ENCODE peak calls at places on chromosome 5, in six cellular contexts. C is fibroblast of the aortic adventitia, I is AG04449, Z is right atrium auricular region, Y is brain microvascular endothelial cell, D is astrocyte. E is an unnamed sample.

GRCh38 chr5:71706906-71707305 is 12.2 kb upstream of the CARTPT start:
- DNase-seq in C (no peak), I (no peak), Z (no peak), Y (no peak), D (no peak), E (no peak)

GRCh38 chr5:153983885-153984284 is 54.8 kb downstream of the FAM114A2 start:
- DNase-seq in C (no peak), I (no peak), Z (no peak), Y (no peak), D (no peak), E (no peak)

GRCh38 chr5:115559524-115559923 is 14.9 kb upstream of the FEM1C start:
- DNase-seq in C (no peak), I (no peak), Z (no peak), Y (peak; percentile 39), D (peak; percentile 58), E (no peak)

GRCh38 chr5:171766875-171767274 is 18.7 kb upstream of the SMIM23 start:
- DNase-seq in C (no peak), I (no peak), Z (no peak), Y (no peak), D (no peak), E (no peak)

GRCh38 chr5:60382761-60383160 is 317.2 kb downstream of the DEPDC1B start:
- DNase-seq in C (peak; percentile 70), I (no peak), Z (no peak), Y (peak; percentile 17), D (peak; percentile 9), E (peak; percentile 24)

GRCh38 chr5:158522001-158522400 is 577.7 kb downstream of the EBF1 start:
- DNase-seq in C (peak; percentile 73), I (no peak), Z (no peak), Y (peak; percentile 4), D (no peak), E (peak; percentile 40)

GRCh38 chr5:158212237-158212636 is 353.3 kb upstream of the CLINT1 start:
- DNase-seq in C (no peak), I (no peak), Z (no peak), Y (no peak), D (no peak), E (no peak)

GRCh38 chr5:171601266-171601881 is 181.9 kb downstream of the FGF18 start:
- DNase-seq in C (no peak), I (no peak), Z (no peak), Y (no peak), D (no peak), E (no peak)

GRCh38 chr5:172606156-172606785 is 34.8 kb upstream of the NEURL1B start:
- DNase-seq in C (no peak), I (no peak), Z (no peak), Y (no peak), D (no peak), E (no peak)

GRCh38 chr5:30324083-30324482 is 869.4 kb upstream of the CDH6 start:
- DNase-seq in C (no peak), I (no peak), Z (no peak), Y (no peak), D (no peak), E (no peak)

GRCh38 chr5:132947661-132948060 is 15.8 kb downstream of the AFF4 start:
- DNase-seq in C (peak; percentile 69), I (peak; percentile 12), Z (no peak), Y (no peak), D (peak; percentile 43), E (no peak)

GRCh38 chr5:93789173-93790070 is 48.0 kb upstream of the POU5F2 start:
- DNase-seq in C (peak; percentile 65), I (peak; percentile 12), Z (no peak), Y (peak; percentile 13), D (peak; percentile 82), E (peak; percentile 57)

GRCh38 chr5:179261301-179262125 is 83.7 kb downstream of the ADAMTS2 start:
- DNase-seq in C (no peak), I (no peak), Z (peak; percentile 68), Y (no peak), D (no peak), E (no peak)

GRCh38 chr5:60718186-60718892 is 18.4 kb upstream of the DEPDC1B start:
- DNase-seq in C (no peak), I (no peak), Z (no peak), Y (no peak), D (no peak), E (no peak)

GRCh38 chr5:123089971-123090640 is 1.1 kb downstream of the PRDM6 start:
- DNase-seq in C (peak; percentile 25), I (no peak), Z (no peak), Y (no peak), D (no peak), E (no peak)

GRCh38 chr5:121497176-121497575 is 354.5 kb upstream of the FTMT start:
- DNase-seq in C (no peak), I (no peak), Z (no peak), Y (no peak), D (peak; percentile 1), E (no peak)

GRCh38 chr5:76402251-76402879 is 720 bp upstream of the IQGAP2 start:
- DNase-seq in C (no peak), I (no peak), Z (no peak), Y (no peak), D (no peak), E (no peak)

GRCh38 chr5:149645236-149645635 is 63.9 kb downstream of the ARHGEF37 start:
- DNase-seq in C (no peak), I (no peak), Z (no peak), Y (no peak), D (no peak), E (no peak)
- TF ChIP-seq CTCF in C (no peak), I (no peak), Z (no peak), Y (no peak), D (no peak), E (no peak)

DNA sequence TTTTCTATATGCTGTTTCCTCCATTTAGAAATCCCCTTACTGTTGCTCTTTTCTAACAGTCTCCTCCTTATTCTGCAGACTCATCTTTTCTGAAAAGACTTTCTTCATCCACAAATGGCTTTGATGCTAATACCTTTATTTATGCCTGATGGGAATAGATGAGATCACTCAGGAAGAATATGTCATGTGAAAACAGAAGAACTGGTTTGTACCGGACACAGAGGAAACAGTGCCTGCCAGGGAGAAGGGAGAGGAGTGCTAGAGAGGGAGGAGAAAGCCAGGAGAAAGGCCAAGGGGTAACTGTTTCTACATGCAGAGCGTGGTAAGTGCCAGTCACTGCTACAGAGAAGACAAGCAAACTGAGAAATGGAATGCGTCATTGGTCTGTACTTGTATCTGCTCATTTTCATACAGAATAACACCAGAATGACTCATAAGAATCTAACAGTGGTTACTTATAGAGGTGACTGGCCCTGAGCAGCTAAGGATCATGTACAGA is 45.9 kb upstream of the PJA2 start:
- DNase-seq in C (peak; percentile 99), I (peak; percentile 92), Z (peak; percentile 61), Y (peak; percentile 100), D (peak; percentile 100), E (peak; percentile 93)
- H3K4me3 ChIP-seq in C (peak overlapping the region; percentile 23), I (no peak overlapping the region), Z (no peak overlapping the region), Y (no peak overlapping the region), D (peak overlapping the region; percentile 27), E (no peak overlapping the region)

GRCh38 chr5:32330126-32330971 is 17.6 kb upstream of the MTMR12 start:
- DNase-seq in C (no peak), I (no peak), Z (no peak), Y (no peak), D (no peak), E (no peak)
- TF ChIP-seq CTCF in C (no peak), I (no peak), Z (no peak), Y (no peak), D (no peak), E (no peak)

GRCh38 chr5:142059304-142059940 is 46.6 kb upstream of the GNPDA1 start:
- DNase-seq in C (peak; percentile 57), I (no peak), Z (no peak), Y (no peak), D (no peak), E (no peak)

GRCh38 chr5:142057697-142058056 is 44.9 kb upstream of the GNPDA1 start:
- DNase-seq in C (no peak), I (no peak), Z (no peak), Y (no peak), D (no peak), E (no peak)

GRCh38 chr5:142048272-142048671 is 35.4 kb upstream of the GNPDA1 start:
- DNase-seq in C (no peak), I (no peak), Z (no peak), Y (no peak), D (no peak), E (no peak)

GRCh38 chr5:142056831-142057696 is 44.2 kb upstream of the GNPDA1 start:
- DNase-seq in C (no peak), I (no peak), Z (no peak), Y (no peak), D (no peak), E (no peak)

DNA sequence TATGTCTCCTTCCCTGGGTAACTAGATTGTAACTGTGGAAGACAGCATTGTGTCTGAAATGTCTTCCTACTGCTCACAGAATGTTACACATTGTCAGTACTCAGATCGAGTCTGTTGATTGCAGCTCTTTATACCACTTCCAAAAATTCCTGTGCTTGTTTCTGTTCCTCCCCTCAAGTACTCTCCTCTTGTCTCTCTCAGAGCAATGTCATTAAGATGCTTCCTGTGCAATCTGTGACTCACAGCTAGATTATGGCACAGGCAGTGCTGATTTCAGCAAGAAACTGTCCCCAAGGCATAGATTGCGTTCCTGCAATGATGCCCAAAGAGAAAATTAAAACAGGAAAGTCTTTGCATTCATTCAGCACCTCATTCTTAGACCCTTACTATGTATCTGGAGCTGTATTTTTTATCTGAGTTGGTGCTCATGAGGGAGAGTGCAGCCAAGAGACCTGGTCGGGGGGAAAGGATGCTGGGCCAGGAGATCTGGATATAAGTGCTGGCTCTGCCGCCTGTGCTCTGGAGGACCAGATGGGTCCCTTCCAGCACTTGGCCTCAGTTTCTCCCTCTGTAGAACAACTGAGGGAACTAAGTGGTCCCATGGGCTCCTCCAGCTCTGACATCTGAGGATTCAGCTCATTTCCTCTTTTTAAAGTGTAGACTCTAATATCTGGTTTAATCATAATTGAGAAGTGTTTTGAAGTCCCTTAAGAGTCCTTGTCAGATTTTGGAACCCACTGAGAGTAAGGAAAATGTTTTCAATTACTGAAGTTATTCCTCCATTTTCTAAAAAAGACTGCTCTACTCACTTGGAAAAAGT is 40.8 kb upstream of the GNPDA1 start:
- DNase-seq in C (peak; percentile 69), I (peak; percentile 44), Z (peak; percentile 68), Y (peak; percentile 38), D (peak; percentile 36), E (peak; percentile 33)
- H3K4me3 ChIP-seq in C (no peak overlapping the region), I (no peak overlapping the region), Z (no peak overlapping the region), Y (no peak overlapping the region), D (no peak overlapping the region), E (no peak overlapping the region)

DNA sequence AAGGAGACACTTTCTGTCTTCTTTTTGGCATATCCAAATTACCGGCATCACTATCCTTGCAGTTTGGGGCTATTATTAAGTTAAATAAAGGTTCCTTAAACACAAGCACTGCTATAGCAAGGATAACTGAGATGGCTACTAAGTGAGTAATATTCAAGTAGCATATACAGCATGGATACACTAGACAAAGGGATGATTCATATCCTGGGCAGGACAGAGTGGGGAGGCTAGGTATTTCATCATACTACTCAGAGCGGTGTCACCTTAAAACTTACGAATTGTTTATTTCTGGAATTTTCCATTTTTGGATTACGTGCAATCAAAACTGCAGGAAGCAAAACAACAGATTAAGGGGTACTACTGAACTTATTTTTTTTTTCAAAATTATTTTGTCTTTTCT is 54.1 kb downstream of the FER start:
- DNase-seq in C (peak; percentile 94), I (peak; percentile 71), Z (no peak), Y (peak; percentile 88), D (peak; percentile 95), E (peak; percentile 75)
- TF ChIP-seq CTCF in C (no peak), I (no peak), Z (no peak), Y (no peak), D (no peak), E (no peak)

GRCh38 chr5:126780165-126780827 is 3.4 kb downstream of the LMNB1 start:
- DNase-seq in C (peak; percentile 85), I (no peak), Z (no peak), Y (peak; percentile 69), D (peak; percentile 55), E (peak; percentile 45)
- H3K4me3 ChIP-seq in C (no peak overlapping the region), I (peak overlapping the region; percentile 10), Z (no peak overlapping the region), Y (no peak overlapping the region), D (no peak overlapping the region), E (no peak overlapping the region)

GRCh38 chr5:16844952-16845351 is 91.1 kb downstream of the MYO10 start:
- DNase-seq in C (no peak), I (no peak), Z (no peak), Y (no peak), D (no peak), E (no peak)
- TF ChIP-seq CTCF in C (no peak), I (no peak), Z (no peak), Y (no peak), D (no peak), E (peak; percentile 9)

E was measured in AG09309.